ENCODE peak calls at places on chromosomes 12 and 14, in seven cellular contexts. Y is lung microvascular endothelial cell, O is neural progenitor cell, H is prostate gland, T is HepG2, W is breast epithelium, B is left ventricle myocardium inferior. A is an unnamed sample.

GRCh38 chr12:26121323-26121740 is 3.5 kb downstream of the BHLHE41 start:
- DNase-seq in W (no peak), O (peak), T (no peak), H (no peak), B (no peak), Y (no peak), A (no peak)

GRCh38 chr12:58529897-58530296 is 390.4 kb downstream of the LRIG3 start:
- DNase-seq in B (no peak), O (no peak), H (no peak), Y (no peak), W (no peak), T (no peak), A (no peak)

GRCh38 chr14:105303949-105304348 is 3.1 kb upstream of the BRF1 start:
- DNase-seq in T (no peak), W (no peak), H (no peak), B (no peak), O (no peak), Y (no peak), A (peak)

GRCh38 chr12:76562158-76562557 is 2.6 kb upstream of the OSBPL8 start:
- DNase-seq in H (no peak), Y (no peak), T (no peak), W (no peak), O (peak), B (no peak), A (no peak)

GRCh38 chr14:78967111-78967809 is 797.1 kb downstream of the NRXN3 start:
- DNase-seq in O (no peak), B (no peak), W (no peak), Y (peak), H (no peak), T (no peak), A (no peak)

GRCh38 chr12:65334534-65334933 is 56.1 kb downstream of the MSRB3 start:
- DNase-seq in O (no peak), B (no peak), Y (no peak), T (no peak), H (no peak), W (no peak), A (no peak)

GRCh38 chr14:73785834-73786631 is 65.6 kb upstream of the PTGR2 start:
- DNase-seq in W (peak), H (peak), Y (peak), O (peak), T (peak), B (peak), A (peak)

GRCh38 chr14:38138581-38139138 is 69.0 kb upstream of the SSTR1 start:
- DNase-seq in Y (no peak), W (no peak), T (no peak), B (no peak), H (no peak), O (no peak), A (no peak)

GRCh38 chr12:6267007-6267721 is 43.3 kb upstream of the PLEKHG6 start:
- DNase-seq in H (peak), T (no peak), Y (no peak), B (no peak), W (peak), O (no peak), A (no peak)

A was measured in small intestine.